ENCODE peak calls at places on chromosomes 6 and 20, in seven cellular contexts. D, L, F, T, Y, W and Z are unnamed samples.

GRCh38 chr6:150182460-150183078 is 39.7 kb downstream of the PPP1R14C start:
- DNase-seq in Y (no peak), T (no peak), W (no peak), L (no peak), F (no peak), D (no peak), Z (no peak)

GRCh38 chr20:4862661-4863060 is 138.6 kb downstream of the SLC23A2 start:
- DNase-seq in T (no peak), F (no peak), Y (no peak), L (no peak), D (no peak), W (no peak), Z (no peak)

GRCh38 chr20:33437141-33437911 is 6.2 kb downstream of the SNTA1 start:
- DNase-seq in W (no peak), Y (no peak), D (peak; percentile 26), F (no peak), L (no peak), T (no peak), Z (no peak)

GRCh38 chr6:71888720-71889340 is 2.5 kb downstream of the RIMS1 start:
- DNase-seq in F (no peak), Y (no peak), D (no peak), L (no peak), T (no peak), W (no peak), Z (no peak)

GRCh38 chr6:372336-372911 is 19.1 kb upstream of the IRF4 start:
- DNase-seq in T (no peak), Y (no peak), D (peak; percentile 10), L (no peak), W (no peak), F (peak; percentile 68), Z (no peak)

GRCh38 chr6:166488081-166488685 is 98.3 kb downstream of the RAMACL start:
- DNase-seq in D (no peak), Y (no peak), L (no peak), T (peak; percentile 89), W (no peak), F (no peak), Z (peak; percentile 19)

GRCh38 chr6:49923826-49924225 is 40.1 kb downstream of the DEFB114 start:
- DNase-seq in L (no peak), D (no peak), T (no peak), F (no peak), W (no peak), Y (no peak), Z (no peak)

GRCh38 chr20:25188218-25188617 is 7.3 kb upstream of the ENTPD6 start:
- DNase-seq in L (no peak), F (no peak), Y (no peak), T (no peak), W (no peak), D (no peak), Z (no peak)

GRCh38 chr20:50215101-50215500 is 24.5 kb downstream of the CEBPB start:
- DNase-seq in L (no peak), W (no peak), D (no peak), Y (no peak), F (no peak), T (no peak), Z (peak; percentile 79)

GRCh38 chr20:58650181-58650775 is 805 bp upstream of the STX16 start:
- DNase-seq in F (no peak), Y (no peak), L (no peak), D (peak; percentile 35), T (no peak), W (peak; percentile 78), Z (peak; percentile 42)

GRCh38 chr6:157980288-157981131 is 1.2 kb upstream of the SYNJ2 start:
- DNase-seq in L (no peak), Y (no peak), T (no peak), D (no peak), F (no peak), W (no peak), Z (no peak)

GRCh38 chr20:63882257-63883208 is 12.4 kb upstream of the DNAJC5 start:
- DNase-seq in L (no peak), Y (no peak), W (no peak), D (no peak), F (no peak), T (no peak), Z (no peak)

GRCh38 chr6:71349395-71349794 is 60.8 kb downstream of the OGFRL1 start:
- DNase-seq in F (peak; percentile 61), T (peak; percentile 39), D (peak; percentile 17), L (peak; percentile 16), Y (peak; percentile 65), W (peak; percentile 4), Z (peak; percentile 63)

GRCh38 chr6:169200931-169201514 is 52.6 kb downstream of the THBS2 start:
- DNase-seq in F (no peak), T (no peak), D (no peak), Y (no peak), L (no peak), W (no peak), Z (no peak)

GRCh38 chr6:134674562-134674961 is 275.3 kb downstream of the ALDH8A1 start:
- DNase-seq in L (no peak), F (no peak), Y (no peak), D (no peak), W (no peak), T (no peak), Z (no peak)

GRCh38 chr6:35599761-35600658 is 87.3 kb upstream of the TULP1 start:
- DNase-seq in F (no peak), D (no peak), L (no peak), T (no peak), Y (no peak), W (no peak), Z (peak; percentile 35)

GRCh38 chr6:116010400-116011095 is 50.1 kb downstream of the FRK start:
- DNase-seq in T (peak; percentile 59), F (peak; percentile 67), W (peak; percentile 40), Y (peak; percentile 80), D (peak; percentile 78), L (peak; percentile 67), Z (peak; percentile 81)

GRCh38 chr20:23350855-23351838 is 556 bp downstream of the NXT1 start:
- DNase-seq in W (peak; percentile 56), F (peak; percentile 62), T (peak; percentile 48), Y (peak; percentile 57), L (peak; percentile 47), D (peak; percentile 67), Z (peak; percentile 75)

GRCh38 chr6:120620900-120621299 is 713.4 kb downstream of the TBC1D32 start:
- DNase-seq in L (no peak), F (no peak), D (no peak), W (no peak), T (no peak), Y (no peak), Z (no peak)

GRCh38 chr20:36466089-36466488 is 75.2 kb upstream of the MYL9 start:
- DNase-seq in D (no peak), L (no peak), F (peak; percentile 40), Y (no peak), W (no peak), T (no peak), Z (peak; percentile 42)
- TF ChIP-seq EZH2phosphoT487 in D (no peak), L (no peak), F (no peak), Y (no peak), W (no peak), T (no peak), Z (no peak)

DNA sequence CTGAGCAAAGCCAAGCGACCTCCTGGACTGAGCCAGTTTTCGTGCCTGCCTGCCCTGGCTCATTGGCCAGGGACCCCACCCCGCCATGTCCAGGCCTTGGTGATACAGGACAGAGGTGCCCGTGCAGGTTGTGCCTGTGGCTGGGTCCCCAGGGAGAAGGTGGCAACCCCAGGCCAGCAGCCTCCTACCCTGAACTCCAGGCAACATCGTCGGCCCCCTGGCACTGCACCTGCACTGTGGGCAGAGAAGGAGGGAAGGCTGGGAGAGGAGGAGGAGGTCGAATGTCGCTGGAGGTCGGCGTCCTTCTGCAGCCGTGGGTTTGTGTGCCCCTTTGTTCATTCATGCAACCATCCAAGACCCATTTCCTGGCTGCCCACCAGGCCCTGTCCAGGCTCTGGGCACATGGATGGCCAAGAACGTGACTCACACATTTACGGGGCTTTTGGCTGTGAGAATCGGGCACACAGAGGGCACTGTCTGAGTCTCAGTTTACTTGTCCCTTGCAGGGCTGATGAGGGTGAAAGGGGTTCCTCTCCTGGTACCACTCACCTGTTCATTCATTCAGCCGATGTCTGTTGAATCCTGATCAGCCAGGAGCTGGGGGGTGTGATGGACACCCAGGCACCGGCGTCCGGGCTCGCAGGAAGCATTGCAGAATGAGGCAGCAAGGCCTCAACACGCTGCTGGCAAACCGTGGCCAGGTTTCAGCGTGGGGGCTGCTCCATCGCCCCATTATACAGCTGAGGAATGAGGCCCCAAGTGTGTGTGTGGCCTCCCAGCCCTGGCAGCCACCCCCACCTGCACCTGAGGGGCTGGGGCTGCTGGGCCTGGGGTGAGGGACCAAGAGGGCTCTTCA is 2.3 kb upstream of the RBBP8NL start:
- DNase-seq in W (no peak), F (no peak), D (no peak), L (no peak), T (no peak), Y (peak; percentile 24), Z (no peak)
- TF ChIP-seq EZH2phosphoT487 in W (no peak), F (no peak), D (no peak), L (no peak), T (no peak), Y (no peak), Z (no peak)

DNA sequence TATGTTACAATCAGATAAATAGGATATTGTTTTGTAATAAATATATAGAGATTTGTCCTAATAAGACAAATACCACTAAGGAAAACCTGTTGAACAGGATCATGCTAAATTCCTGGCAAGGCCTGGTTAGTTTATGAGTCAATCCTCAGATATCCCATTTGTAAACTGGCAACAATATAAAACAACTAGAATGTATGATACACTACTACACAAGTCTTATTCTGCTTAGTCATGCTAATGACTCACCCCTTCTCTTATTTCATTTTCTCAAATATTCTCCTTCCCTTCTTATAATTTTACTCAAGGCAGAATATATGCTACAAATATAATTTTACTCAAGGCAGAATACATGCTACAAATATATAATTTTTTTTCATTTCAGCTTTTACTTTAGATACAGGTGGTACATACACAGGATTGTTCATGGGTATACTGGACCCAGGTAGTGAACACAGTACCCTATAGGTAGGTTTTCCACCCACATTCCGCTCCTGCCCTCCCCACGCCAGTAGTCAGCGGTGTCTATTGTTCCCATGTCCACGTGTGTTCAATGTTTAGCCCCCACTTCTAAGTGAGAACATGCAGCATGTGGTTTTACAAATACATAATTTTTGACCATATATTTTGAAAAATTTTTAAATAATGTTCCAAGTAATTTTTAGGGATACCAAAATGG is 6.3 kb downstream of the OSER1 start:
- DNase-seq in D (peak; percentile 42), T (no peak), F (no peak), W (no peak), L (peak; percentile 92), Y (peak; percentile 99), Z (peak; percentile 94)
- TF ChIP-seq EZH2phosphoT487 in D (no peak), T (no peak), F (no peak), W (no peak), L (no peak), Y (no peak), Z (no peak)

GRCh38 chr20:45394221-45395113 is 13.6 kb upstream of the DBNDD2 start:
- DNase-seq in D (no peak), T (no peak), L (no peak), F (no peak), Y (no peak), W (no peak), Z (no peak)

GRCh38 chr20:45392733-45393132 is 14.6 kb upstream of the TP53TG5 start:
- DNase-seq in L (no peak), W (no peak), Y (peak; percentile 46), D (no peak), T (no peak), F (no peak), Z (no peak)

GRCh38 chr20:45395114-45395415 is 13.0 kb upstream of the DBNDD2 start:
- DNase-seq in D (no peak), L (no peak), Y (no peak), T (no peak), W (no peak), F (no peak), Z (no peak)

GRCh38 chr20:45390931-45391330 is 12.8 kb upstream of the TP53TG5 start:
- DNase-seq in L (no peak), T (no peak), F (no peak), Y (no peak), W (no peak), D (no peak), Z (no peak)

GRCh38 chr20:45391559-45391958 is 13.4 kb upstream of the TP53TG5 start:
- DNase-seq in L (no peak), F (no peak), T (no peak), W (no peak), Y (no peak), D (no peak), Z (no peak)
- TF ChIP-seq EZH2phosphoT487 in L (no peak), F (no peak), T (no peak), W (no peak), Y (no peak), D (no peak), Z (no peak)